ENCODE peak calls at places on chromosome 5, in six cellular contexts. O is AG09309, R is heart right ventricle, N is AG04449, D is foreskin fibroblast, P is left ventricle myocardium inferior. L is an unnamed sample.

GRCh38 chr5:123438902-123439301 is 15.7 kb upstream of the CEP120 start:
- DNase-seq in O (no peak), R (no peak), N (no peak), D (no peak), P (no peak), L (peak)

GRCh38 chr5:135025730-135026644 is 8.0 kb downstream of the PITX1 start:
- DNase-seq in O (no peak), R (no peak), N (no peak), D (no peak), P (peak), L (no peak)

GRCh38 chr5:123087173-123088030 is 1.6 kb upstream of the PRDM6 start:
- DNase-seq in O (no peak), R (no peak), N (no peak), D (no peak), P (no peak), L (no peak)

GRCh38 chr5:73851782-73852181 is 225.8 kb downstream of the ARHGEF28 start:
- DNase-seq in O (no peak), R (no peak), N (no peak), D (no peak), P (no peak), L (no peak)

GRCh38 chr5:73213566-73213998 is 40.6 kb downstream of the TMEM174 start:
- DNase-seq in O (peak), R (no peak), N (peak), D (peak), P (no peak), L (peak)

GRCh38 chr5:130335116-130335515 is 430.9 kb downstream of the CHSY3 start:
- DNase-seq in O (no peak), R (no peak), N (no peak), D (no peak), P (no peak), L (peak)

GRCh38 chr5:30341492-30341891 is 852.0 kb upstream of the CDH6 start:
- DNase-seq in O (no peak), R (no peak), N (no peak), D (no peak), P (no peak), L (no peak)

GRCh38 chr5:125499969-125500368 is 753.5 kb upstream of the ZNF608 start:
- DNase-seq in O (no peak), R (no peak), N (no peak), D (no peak), P (no peak), L (no peak)

GRCh38 chr5:167898361-167899042 is 392.9 kb upstream of the WWC1 start:
- DNase-seq in O (no peak), R (no peak), N (no peak), D (no peak), P (no peak), L (no peak)

GRCh38 chr5:29169851-29170250 is 2023.6 kb upstream of the CDH6 start:
- DNase-seq in O (no peak), R (no peak), N (no peak), D (no peak), P (no peak), L (no peak)

GRCh38 chr5:125058185-125058826 is 311.9 kb upstream of the ZNF608 start:
- DNase-seq in O (no peak), R (no peak), N (no peak), D (peak), P (no peak), L (peak)

GRCh38 chr5:40995816-40996586 is 75.1 kb downstream of the MROH2B start:
- DNase-seq in O (no peak), R (no peak), N (no peak), D (no peak), P (no peak), L (no peak)

GRCh38 chr5:171647043-171647899 is 138.3 kb upstream of the SMIM23 start:
- DNase-seq in O (peak), R (no peak), N (no peak), D (peak), P (no peak), L (peak)

GRCh38 chr5:102539598-102539997 is 40.8 kb upstream of the SLCO6A1 start:
- DNase-seq in O (no peak), R (no peak), N (no peak), D (no peak), P (no peak), L (peak)

GRCh38 chr5:112205840-112206239 is 213.2 kb downstream of the EPB41L4A start:
- DNase-seq in O (no peak), R (no peak), N (no peak), D (no peak), P (no peak), L (no peak)

GRCh38 chr5:96743065-96743768 is 64.5 kb downstream of the ERAP1 start:
- DNase-seq in O (no peak), R (peak), N (no peak), D (peak), P (peak), L (peak)

GRCh38 chr5:172172912-172173591 is 15.0 kb downstream of the STK10 start:
- DNase-seq in O (no peak), R (peak), N (no peak), D (no peak), P (peak), L (no peak)

GRCh38 chr5:65127181-65127901 is 354.4 kb downstream of the ADAMTS6 start:
- DNase-seq in O (no peak), R (no peak), N (no peak), D (peak), P (no peak), L (peak)

GRCh38 chr5:65128226-65128625 is 353.5 kb downstream of the ADAMTS6 start:
- DNase-seq in O (no peak), R (no peak), N (no peak), D (no peak), P (no peak), L (peak)

GRCh38 chr5:65125681-65126080 is 356.0 kb downstream of the ADAMTS6 start:
- DNase-seq in O (no peak), R (no peak), N (no peak), D (no peak), P (no peak), L (no peak)

GRCh38 chr5:65126670-65127069 is 355.1 kb downstream of the ADAMTS6 start:
- DNase-seq in O (no peak), R (no peak), N (no peak), D (no peak), P (no peak), L (peak)

GRCh38 chr5:65126192-65126591 is 355.5 kb downstream of the ADAMTS6 start:
- DNase-seq in O (no peak), R (no peak), N (no peak), D (no peak), P (no peak), L (peak)
- H3K4me3 ChIP-seq in O (no peak), R (no peak), N (no peak), D (no peak), P (peak), L (no peak)

GRCh38 chr5:149118463-149118862 is 22.8 kb upstream of the ABLIM3 start:
- DNase-seq in O (no peak), R (no peak), N (no peak), D (no peak), P (no peak), L (no peak)

GRCh38 chr5:149117970-149118369 is 23.3 kb upstream of the ABLIM3 start:
- DNase-seq in O (no peak), R (no peak), N (no peak), D (no peak), P (no peak), L (no peak)

GRCh38 chr5:149113669-149114068 is 27.6 kb upstream of the ABLIM3 start:
- DNase-seq in O (no peak), R (no peak), N (no peak), D (peak), P (no peak), L (peak)

GRCh38 chr5:149110406-149110805 is 30.9 kb upstream of the ABLIM3 start:
- DNase-seq in O (no peak), R (no peak), N (no peak), D (no peak), P (no peak), L (no peak)

GRCh38 chr5:149114403-149115312 is 26.6 kb upstream of the ABLIM3 start:
- DNase-seq in O (peak), R (peak), N (peak), D (peak), P (peak), L (peak)
- TF ChIP-seq CTCF in O (peak), R (peak), N (peak), D (peak), P (peak), L (peak)

DNA sequence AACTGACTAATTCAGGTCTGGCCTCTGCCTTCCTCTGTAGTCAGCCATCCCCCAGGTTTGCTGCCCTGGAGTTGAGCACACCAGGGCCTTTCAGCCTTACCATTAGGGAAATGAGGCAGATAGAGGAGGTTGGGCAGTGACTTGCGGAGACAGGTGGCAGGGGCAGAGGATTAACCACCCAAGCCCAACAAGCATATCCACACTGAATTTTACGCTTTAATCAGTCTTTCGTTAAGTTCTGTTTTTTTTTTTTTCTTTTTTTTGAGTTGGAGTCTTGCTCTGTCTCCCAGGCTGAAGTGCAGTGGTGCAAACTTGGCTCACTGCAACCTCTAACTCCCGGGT is 80.0 kb upstream of the TNFAIP8 start:
- DNase-seq in O (no peak), R (no peak), N (no peak), D (no peak), P (no peak), L (no peak)
- H3K4me3 ChIP-seq in O (no peak), R (no peak), N (no peak), D (no peak), P (no peak), L (no peak)

DNA sequence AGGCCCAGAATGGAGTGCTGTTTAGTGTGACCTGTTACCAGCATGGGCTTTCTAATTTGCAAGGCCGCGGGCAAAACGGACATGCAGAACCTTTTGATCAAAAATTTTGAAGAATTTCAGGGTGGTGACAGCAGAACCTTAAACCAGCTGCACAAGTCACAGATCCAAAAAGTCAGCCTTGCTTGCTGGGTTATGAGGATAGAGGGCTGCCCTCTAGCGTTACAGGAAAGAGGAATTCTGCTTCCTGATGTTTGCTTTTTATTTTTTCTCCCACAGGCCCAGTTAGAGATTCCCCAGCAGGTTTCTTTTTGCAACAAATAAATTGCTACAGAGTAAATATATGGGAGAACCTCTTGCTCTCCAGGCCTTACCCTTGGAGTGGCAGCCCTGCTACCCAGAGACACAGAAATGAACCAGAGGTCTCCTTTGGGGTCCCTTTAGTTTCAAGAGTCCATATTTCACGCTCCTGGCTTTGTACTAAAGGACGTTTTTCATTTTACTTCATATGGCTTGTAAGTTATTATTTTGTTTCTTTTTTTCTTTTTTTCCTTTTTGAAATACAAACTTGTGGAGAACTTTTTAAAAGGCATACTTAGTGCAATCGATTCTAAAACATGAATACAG is 3.4 kb upstream of the ADCY2 start:
- DNase-seq in O (peak), R (no peak), N (no peak), D (peak), P (no peak), L (peak)
- TF ChIP-seq CTCF in O (peak), R (peak), N (peak), D (peak), P (peak), L (peak)

DNA sequence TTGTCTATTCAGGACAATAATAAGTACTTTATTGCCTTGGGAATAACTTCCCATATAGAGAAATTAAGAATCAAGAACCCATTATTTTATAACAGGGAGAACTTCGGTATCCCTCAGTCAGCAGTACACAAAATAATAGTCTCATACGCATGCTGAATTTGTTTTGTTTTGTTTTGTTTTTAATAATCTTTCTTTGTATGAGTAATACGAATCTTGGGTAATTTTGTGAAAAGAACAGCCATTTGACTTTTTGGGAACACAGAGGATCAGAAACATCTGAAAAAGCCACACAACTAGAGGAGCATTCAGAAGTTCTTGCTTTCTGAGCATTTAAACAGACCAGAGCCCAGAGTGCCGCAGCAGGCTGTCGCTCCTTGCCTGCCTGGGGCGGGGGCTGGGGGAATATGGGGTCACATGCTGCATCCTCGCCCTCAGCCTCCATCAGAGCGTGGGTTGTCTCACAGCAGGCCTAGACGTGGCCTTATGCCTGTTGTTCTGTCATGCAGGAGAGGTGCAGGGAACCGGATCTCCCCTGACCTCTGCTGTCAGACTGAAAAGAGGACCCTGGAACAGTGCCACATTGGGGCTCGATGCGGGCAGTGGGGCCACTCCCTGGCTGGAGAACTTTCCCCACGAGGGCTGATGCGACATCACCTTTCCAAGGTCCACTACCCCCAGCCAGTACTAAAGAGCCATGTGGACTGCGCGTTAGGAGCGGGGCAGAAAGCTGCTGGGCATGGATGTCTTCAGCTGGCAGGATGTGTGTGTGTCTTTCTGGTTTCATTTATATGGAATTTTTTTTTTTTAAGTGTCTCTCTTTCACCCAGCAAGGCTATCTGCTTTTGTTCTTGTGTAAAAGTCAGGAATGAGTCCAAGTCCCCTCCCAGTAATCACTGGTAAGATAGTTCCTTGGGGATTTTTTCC is 133.4 kb upstream of the OTULINL start:
- DNase-seq in O (no peak), R (peak), N (no peak), D (no peak), P (peak), L (peak)
- H3K4me3 ChIP-seq in O (no peak), R (no peak), N (no peak), D (no peak), P (no peak), L (no peak)

GRCh38 chr5:140806834-140807775 is at the start of gene PCDHA4:
- DNase-seq in O (no peak), R (no peak), N (no peak), D (no peak), P (no peak), L (no peak)
- TF ChIP-seq CTCF in O (peak), R (peak), N (peak), D (peak), P (peak), L (peak)

DNA sequence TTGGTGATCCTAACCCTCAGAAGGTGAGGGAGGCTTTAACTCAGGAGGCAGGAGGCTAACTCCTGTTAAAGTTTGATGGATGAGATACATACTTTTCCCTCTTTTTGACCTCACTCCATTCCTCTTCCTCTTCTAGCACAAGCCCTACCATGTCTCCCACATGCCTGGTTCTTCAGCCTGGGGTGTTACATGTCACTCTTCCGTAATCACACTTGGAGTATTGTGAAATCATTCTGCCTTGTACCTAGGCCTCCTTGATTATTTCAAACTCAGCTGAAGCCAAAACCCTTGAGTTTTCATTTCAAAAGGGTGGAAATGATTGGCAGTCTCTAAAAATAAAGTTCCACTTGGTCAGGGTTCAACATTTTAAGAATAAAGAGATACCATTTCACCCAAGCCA is 1.8 kb downstream of the PLAC8L1 start:
- DNase-seq in O (no peak), R (peak), N (no peak), D (peak), P (no peak), L (no peak)
- H3K4me3 ChIP-seq in O (no peak), R (no peak), N (no peak), D (no peak), P (no peak), L (no peak)

DNA sequence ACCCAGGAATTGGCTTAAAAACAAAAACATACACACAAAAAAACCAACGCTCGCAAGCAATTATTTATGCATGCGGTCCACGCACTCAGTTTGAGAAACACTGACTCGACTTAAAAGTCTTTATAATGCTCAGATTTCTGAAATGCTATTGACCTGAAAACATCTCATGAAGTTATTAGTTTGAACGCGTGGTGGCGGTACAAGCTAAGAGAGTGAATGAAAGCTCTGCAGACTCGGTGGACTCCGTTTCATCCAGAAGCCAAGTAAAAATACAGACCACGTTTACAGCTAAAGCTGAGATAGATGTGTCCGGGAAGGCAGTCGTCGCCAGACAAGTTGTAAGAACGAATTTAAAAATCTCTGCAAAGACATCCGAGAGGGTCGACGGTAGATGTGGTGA is at the start of gene PCDHB6:
- DNase-seq in O (no peak), R (no peak), N (no peak), D (no peak), P (no peak), L (no peak)
- TF ChIP-seq CTCF in O (peak), R (peak), N (no peak), D (peak), P (no peak), L (no peak)

GRCh38 chr5:150757087-150757649 is 1.6 kb downstream of the DCTN4 start:
- DNase-seq in O (no peak), R (no peak), N (no peak), D (no peak), P (no peak), L (no peak)
- H3K4me3 ChIP-seq in O (peak), R (no peak), N (peak), D (peak), P (peak), L (peak)

GRCh38 chr5:120866997-120867396 is 402.9 kb downstream of the PRR16 start:
- DNase-seq in O (no peak), R (no peak), N (no peak), D (no peak), P (no peak), L (no peak)
- TF ChIP-seq CTCF in O (no peak), R (no peak), N (no peak), D (no peak), P (no peak), L (no peak)

L was measured in astrocyte of the spinal cord.